ENCODE peak calls at places on chromosomes 6 and 20, in five cellular contexts. One of them, this sample, is unnamed.

GRCh38 chr20:50528804-50529351 is 18.7 kb downstream of the PTPN1 start:
- DNase-seq in ascending aorta: no peak
- DNase-seq in adrenal gland: no peak
- DNase-seq in neuronal stem cell: no peak
- DNase-seq in neural progenitor cell: no peak
- DNase-seq in this sample: no peak

GRCh38 chr6:167678102-167679101 is 148.3 kb upstream of the AFDN start:
- DNase-seq in ascending aorta: no peak
- DNase-seq in neuronal stem cell: peak; percentile 71
- DNase-seq in adrenal gland: no peak
- DNase-seq in neural progenitor cell: peak; percentile 87
- DNase-seq in this sample: peak; percentile 81

GRCh38 chr20:41135187-41135887 is 2.0 kb upstream of the PLCG1 start:
- DNase-seq in neural progenitor cell: peak; percentile 74
- DNase-seq in ascending aorta: no peak
- DNase-seq in adrenal gland: peak; percentile 50
- DNase-seq in neuronal stem cell: peak; percentile 30
- DNase-seq in this sample: peak; percentile 70

GRCh38 chr6:25089442-25089841 is 153.7 kb upstream of the RIPOR2 start:
- DNase-seq in neuronal stem cell: no peak
- DNase-seq in neural progenitor cell: no peak
- DNase-seq in adrenal gland: no peak
- DNase-seq in ascending aorta: no peak
- DNase-seq in this sample: no peak

GRCh38 chr6:84860954-84861353 is 96.6 kb upstream of the TBX18 start:
- DNase-seq in ascending aorta: no peak
- DNase-seq in adrenal gland: no peak
- DNase-seq in neuronal stem cell: no peak
- DNase-seq in neural progenitor cell: no peak
- DNase-seq in this sample: no peak

GRCh38 chr6:108589244-108589730 is 28.6 kb downstream of the FOXO3 start:
- DNase-seq in adrenal gland: peak; percentile 49
- DNase-seq in ascending aorta: peak; percentile 93
- DNase-seq in neuronal stem cell: peak; percentile 62
- DNase-seq in neural progenitor cell: peak; percentile 86
- DNase-seq in this sample: peak; percentile 71

GRCh38 chr20:39627765-39628164 is 665.6 kb downstream of the DHX35 start:
- DNase-seq in neural progenitor cell: no peak
- DNase-seq in neuronal stem cell: no peak
- DNase-seq in ascending aorta: no peak
- DNase-seq in adrenal gland: no peak
- DNase-seq in this sample: no peak

GRCh38 chr20:43570496-43570895 is 11.7 kb downstream of the SGK2 start:
- DNase-seq in neural progenitor cell: no peak
- DNase-seq in ascending aorta: no peak
- DNase-seq in neuronal stem cell: no peak
- DNase-seq in adrenal gland: no peak
- DNase-seq in this sample: no peak

GRCh38 chr6:12110523-12111154 is 98.5 kb downstream of the HIVEP1 start:
- DNase-seq in ascending aorta: no peak
- DNase-seq in adrenal gland: no peak
- DNase-seq in neuronal stem cell: no peak
- DNase-seq in neural progenitor cell: no peak
- DNase-seq in this sample: no peak

GRCh38 chr20:48748556-48748955 is 79.2 kb downstream of the PREX1 start:
- DNase-seq in adrenal gland: no peak
- DNase-seq in ascending aorta: no peak
- DNase-seq in neuronal stem cell: no peak
- DNase-seq in neural progenitor cell: no peak
- DNase-seq in this sample: no peak

GRCh38 chr20:54049156-54049555 is 21.2 kb downstream of the BCAS1 start:
- DNase-seq in adrenal gland: no peak
- DNase-seq in neuronal stem cell: no peak
- DNase-seq in neural progenitor cell: no peak
- DNase-seq in ascending aorta: no peak
- DNase-seq in this sample: no peak

GRCh38 chr6:151647871-151648639 is 154.2 kb downstream of the CCDC170 start:
- DNase-seq in neuronal stem cell: peak; percentile 30
- DNase-seq in ascending aorta: no peak
- DNase-seq in adrenal gland: no peak
- DNase-seq in neural progenitor cell: peak; percentile 75
- DNase-seq in this sample: peak; percentile 6

GRCh38 chr20:17465236-17465635 is 65.9 kb downstream of the BFSP1 start:
- DNase-seq in neuronal stem cell: no peak
- DNase-seq in neural progenitor cell: no peak
- DNase-seq in ascending aorta: no peak
- DNase-seq in adrenal gland: no peak
- DNase-seq in this sample: no peak

GRCh38 chr6:168206681-168207274 is 112.8 kb downstream of the DACT2 start:
- DNase-seq in ascending aorta: no peak
- DNase-seq in neural progenitor cell: no peak
- DNase-seq in neuronal stem cell: no peak
- DNase-seq in adrenal gland: no peak
- DNase-seq in this sample: no peak

GRCh38 chr6:1662532-1662931 is 52.8 kb downstream of the FOXC1 start:
- DNase-seq in neural progenitor cell: no peak
- DNase-seq in neuronal stem cell: no peak
- DNase-seq in adrenal gland: no peak
- DNase-seq in ascending aorta: no peak
- DNase-seq in this sample: no peak

GRCh38 chr6:93972791-93973190 is 553.4 kb upstream of the EPHA7 start:
- DNase-seq in neuronal stem cell: no peak
- DNase-seq in adrenal gland: no peak
- DNase-seq in ascending aorta: no peak
- DNase-seq in neural progenitor cell: no peak
- DNase-seq in this sample: no peak

GRCh38 chr6:51648236-51648635 is 439.2 kb downstream of the PKHD1 start:
- DNase-seq in neuronal stem cell: no peak
- DNase-seq in adrenal gland: no peak
- DNase-seq in ascending aorta: no peak
- DNase-seq in neural progenitor cell: no peak
- DNase-seq in this sample: peak; percentile 13

GRCh38 chr20:32966881-32967781 is 37.1 kb downstream of the SUN5 start:
- DNase-seq in ascending aorta: peak; percentile 35
- DNase-seq in neural progenitor cell: no peak
- DNase-seq in adrenal gland: no peak
- DNase-seq in neuronal stem cell: no peak
- DNase-seq in this sample: no peak

GRCh38 chr6:159595173-159595572 is 97.9 kb downstream of the SOD2 start:
- DNase-seq in ascending aorta: peak; percentile 87
- DNase-seq in adrenal gland: peak; percentile 12
- DNase-seq in neuronal stem cell: no peak
- DNase-seq in neural progenitor cell: no peak
- DNase-seq in this sample: peak; percentile 55

GRCh38 chr6:15288856-15289255 is 43.0 kb downstream of the JARID2 start:
- DNase-seq in adrenal gland: no peak
- DNase-seq in neural progenitor cell: no peak
- DNase-seq in ascending aorta: no peak
- DNase-seq in neuronal stem cell: no peak
- DNase-seq in this sample: no peak

GRCh38 chr6:14129572-14129971 is 12.0 kb downstream of the CD83 start:
- DNase-seq in ascending aorta: no peak
- DNase-seq in neural progenitor cell: peak; percentile 80
- DNase-seq in adrenal gland: peak; percentile 61
- DNase-seq in neuronal stem cell: peak; percentile 48
- DNase-seq in this sample: peak; percentile 77

GRCh38 chr6:170128346-170128745 is 162.5 kb downstream of the DLL1 start:
- DNase-seq in neural progenitor cell: no peak
- DNase-seq in ascending aorta: peak; percentile 35
- DNase-seq in neuronal stem cell: no peak
- DNase-seq in adrenal gland: no peak
- DNase-seq in this sample: no peak

GRCh38 chr6:152721956-152722355 is 24.3 kb downstream of the MYCT1 start:
- DNase-seq in neuronal stem cell: no peak
- DNase-seq in ascending aorta: no peak
- DNase-seq in neural progenitor cell: no peak
- DNase-seq in adrenal gland: no peak
- DNase-seq in this sample: no peak

GRCh38 chr6:75204222-75204958 is 1.5 kb downstream of the COL12A1 start:
- DNase-seq in neural progenitor cell: peak; percentile 86
- DNase-seq in adrenal gland: peak; percentile 73
- DNase-seq in ascending aorta: peak; percentile 87
- DNase-seq in neuronal stem cell: peak; percentile 61
- DNase-seq in this sample: peak; percentile 83

GRCh38 chr6:162864901-162865300 is 137.1 kb downstream of the PACRG start:
- DNase-seq in neuronal stem cell: no peak
- DNase-seq in adrenal gland: no peak
- DNase-seq in neural progenitor cell: no peak
- DNase-seq in ascending aorta: no peak
- DNase-seq in this sample: no peak

GRCh38 chr6:28980797-28981390 is 24.2 kb downstream of the ZNF311 start:
- DNase-seq in ascending aorta: peak; percentile 83
- DNase-seq in neuronal stem cell: peak; percentile 81
- DNase-seq in adrenal gland: peak; percentile 55
- DNase-seq in neural progenitor cell: peak; percentile 92
- DNase-seq in this sample: peak; percentile 85

GRCh38 chr6:154471609-154472362 is 38.7 kb downstream of the CNKSR3 start:
- DNase-seq in adrenal gland: no peak
- DNase-seq in neuronal stem cell: no peak
- DNase-seq in ascending aorta: no peak
- DNase-seq in neural progenitor cell: no peak
- DNase-seq in this sample: no peak

GRCh38 chr20:62475819-62476073 is at the start of gene GATA5:
- DNase-seq in neuronal stem cell: no peak
- DNase-seq in adrenal gland: no peak
- DNase-seq in neural progenitor cell: no peak
- DNase-seq in ascending aorta: no peak
- DNase-seq in this sample: no peak

GRCh38 chr20:20971810-20972209 is 134.3 kb downstream of the LINC00237 start:
- DNase-seq in neural progenitor cell: no peak
- DNase-seq in adrenal gland: no peak
- DNase-seq in neuronal stem cell: no peak
- DNase-seq in ascending aorta: no peak
- DNase-seq in this sample: no peak
- H3K27me3 ChIP-seq in neural progenitor cell: no peaks in the 10 kb centered on the region
- H3K27me3 ChIP-seq in adrenal gland: no peaks in the 10 kb centered on the region
- H3K27me3 ChIP-seq in neuronal stem cell: no peaks in the 10 kb centered on the region
- H3K27me3 ChIP-seq in ascending aorta: no peaks in the 10 kb centered on the region
- H3K27me3 ChIP-seq in this sample: no peaks in the 10 kb centered on the region

GRCh38 chr6:42505377-42505702 is 53.6 kb upstream of the TRERF1 start:
- DNase-seq in neuronal stem cell: no peak
- DNase-seq in adrenal gland: no peak
- DNase-seq in ascending aorta: no peak
- DNase-seq in neural progenitor cell: no peak
- DNase-seq in this sample: no peak
- H3K27ac ChIP-seq in neuronal stem cell: no peak overlapping the region
- H3K27ac ChIP-seq in adrenal gland: no peak overlapping the region
- H3K27ac ChIP-seq in ascending aorta: no peak overlapping the region
- H3K27ac ChIP-seq in neural progenitor cell: no peak overlapping the region
- H3K27ac ChIP-seq in this sample: no peak overlapping the region

GRCh38 chr6:149978610-149979009 is 14.9 kb downstream of the ULBP1 start:
- DNase-seq in neuronal stem cell: no peak
- DNase-seq in adrenal gland: no peak
- DNase-seq in neural progenitor cell: no peak
- DNase-seq in ascending aorta: no peak
- DNase-seq in this sample: no peak
- H3K27me3 ChIP-seq in neuronal stem cell: peaks cover 2% of the 10 kb centered on the region
- H3K27me3 ChIP-seq in adrenal gland: peaks cover 7% of the 10 kb centered on the region
- H3K27me3 ChIP-seq in neural progenitor cell: peaks cover 100% of the 10 kb centered on the region
- H3K27me3 ChIP-seq in ascending aorta: no peaks in the 10 kb centered on the region
- H3K27me3 ChIP-seq in this sample: peaks cover 100% of the 10 kb centered on the region

GRCh38 chr6:16320533-16321340 is 82.3 kb downstream of the GMPR start:
- DNase-seq in ascending aorta: peak; percentile 87
- DNase-seq in neural progenitor cell: no peak
- DNase-seq in adrenal gland: peak; percentile 53
- DNase-seq in neuronal stem cell: no peak
- DNase-seq in this sample: no peak
- H3K27ac ChIP-seq in ascending aorta: peak overlapping the region; percentile 96
- H3K27ac ChIP-seq in neural progenitor cell: no peak overlapping the region
- H3K27ac ChIP-seq in adrenal gland: peak overlapping the region; percentile 73
- H3K27ac ChIP-seq in neuronal stem cell: no peak overlapping the region
- H3K27ac ChIP-seq in this sample: peak overlapping the region; percentile 89

DNA sequence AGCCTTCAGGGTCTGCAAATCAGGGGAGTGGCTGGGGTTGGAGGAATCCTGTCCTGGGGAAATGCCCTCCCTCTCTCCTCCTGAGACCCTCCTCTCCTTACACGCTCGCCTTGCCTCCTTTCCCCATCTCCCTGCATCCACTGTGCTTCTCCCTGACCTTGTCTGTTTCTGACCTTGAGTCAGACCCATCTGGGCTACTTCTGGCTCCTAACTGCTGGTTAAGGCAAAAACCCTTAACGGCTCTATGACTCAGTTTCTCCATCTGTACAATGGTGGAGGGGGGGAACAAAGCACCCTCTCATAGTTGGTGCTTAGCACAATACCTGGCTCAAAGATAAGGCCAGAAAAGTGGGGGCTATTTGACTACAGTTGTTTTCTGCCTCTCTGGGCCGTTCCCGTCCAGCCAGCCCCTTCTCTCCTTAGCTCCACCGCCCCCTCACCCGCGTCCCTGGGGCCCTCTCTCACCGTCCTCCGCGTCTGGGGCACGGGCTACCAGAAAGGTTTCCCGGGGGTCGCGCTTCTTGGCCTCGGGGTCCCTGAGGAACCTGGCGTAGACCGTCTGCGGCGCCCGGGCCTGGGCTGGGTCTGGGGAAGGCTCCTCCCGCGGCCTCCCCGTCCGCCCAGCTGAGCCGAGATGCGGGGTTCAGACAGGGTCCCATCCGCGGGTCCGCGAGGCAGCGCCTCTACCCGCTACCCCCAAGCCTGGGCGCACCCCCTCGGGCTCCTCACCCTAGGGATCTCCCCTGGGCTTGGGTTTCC is 1.3 kb downstream of the TULP1 start:
- DNase-seq in adrenal gland: no peak
- DNase-seq in neuronal stem cell: no peak
- DNase-seq in neural progenitor cell: no peak
- DNase-seq in ascending aorta: no peak
- DNase-seq in this sample: no peak
- H3K27me3 ChIP-seq in adrenal gland: peaks cover 10% of the 10 kb centered on the region
- H3K27me3 ChIP-seq in neuronal stem cell: no peaks in the 10 kb centered on the region
- H3K27me3 ChIP-seq in neural progenitor cell: peaks cover 2% of the 10 kb centered on the region
- H3K27me3 ChIP-seq in ascending aorta: peaks cover 7% of the 10 kb centered on the region
- H3K27me3 ChIP-seq in this sample: no peaks in the 10 kb centered on the region

DNA sequence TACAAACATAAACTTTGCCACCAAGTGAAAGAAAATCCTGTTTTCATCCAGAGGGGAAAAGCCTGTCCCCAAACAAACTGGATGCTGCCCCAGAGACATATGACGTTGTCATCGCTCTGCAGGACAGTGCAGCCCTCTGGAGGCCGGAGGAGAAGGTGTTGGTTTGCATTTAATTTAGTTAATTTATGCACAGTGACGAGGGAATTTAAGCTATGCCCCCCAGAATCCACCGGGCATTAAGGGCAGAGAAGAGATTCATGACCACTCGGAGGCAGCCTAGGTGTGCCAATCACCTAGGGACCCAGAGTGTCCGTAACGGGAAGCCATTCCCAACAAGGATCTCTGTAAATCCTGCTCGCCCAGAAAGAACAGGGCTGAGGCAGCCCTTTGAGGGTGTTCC is 45.1 kb downstream of the NINL start:
- DNase-seq in adrenal gland: peak; percentile 52
- DNase-seq in ascending aorta: no peak
- DNase-seq in neural progenitor cell: peak; percentile 65
- DNase-seq in neuronal stem cell: peak; percentile 11
- DNase-seq in this sample: no peak
- H3K27ac ChIP-seq in adrenal gland: peak overlapping the region; percentile 7
- H3K27ac ChIP-seq in ascending aorta: peak overlapping the region; percentile 45
- H3K27ac ChIP-seq in neural progenitor cell: no peak overlapping the region
- H3K27ac ChIP-seq in neuronal stem cell: no peak overlapping the region
- H3K27ac ChIP-seq in this sample: peak overlapping the region; percentile 85

GRCh38 chr20:4556781-4557180 is 164.9 kb upstream of the PRND start:
- DNase-seq in ascending aorta: no peak
- DNase-seq in adrenal gland: no peak
- DNase-seq in neural progenitor cell: no peak
- DNase-seq in neuronal stem cell: no peak
- DNase-seq in this sample: no peak
- H3K27me3 ChIP-seq in ascending aorta: no peaks in the 10 kb centered on the region
- H3K27me3 ChIP-seq in adrenal gland: no peaks in the 10 kb centered on the region
- H3K27me3 ChIP-seq in neural progenitor cell: no peaks in the 10 kb centered on the region
- H3K27me3 ChIP-seq in neuronal stem cell: no peaks in the 10 kb centered on the region
- H3K27me3 ChIP-seq in this sample: no peaks in the 10 kb centered on the region

GRCh38 chr6:139632798-139633197 is 258.4 kb upstream of the CITED2 start:
- DNase-seq in ascending aorta: no peak
- DNase-seq in neural progenitor cell: no peak
- DNase-seq in neuronal stem cell: no peak
- DNase-seq in adrenal gland: no peak
- DNase-seq in this sample: no peak
- H3K27ac ChIP-seq in ascending aorta: no peak overlapping the region
- H3K27ac ChIP-seq in neural progenitor cell: no peak overlapping the region
- H3K27ac ChIP-seq in neuronal stem cell: no peak overlapping the region
- H3K27ac ChIP-seq in adrenal gland: no peak overlapping the region
- H3K27ac ChIP-seq in this sample: no peak overlapping the region

This sample was measured in cardiac muscle cell.